ENCODE peak calls at places on chromosomes 5 and 9, in four cellular contexts. J is upper lobe of right lung, Y is AG04449, B is lower leg skin. U is an unnamed sample.

GRCh38 chr9:84822589-84823233 is 153.2 kb downstream of the NTRK2 start:
- DNase-seq in J (no peak), Y (no peak), B (no peak), U (peak)

GRCh38 chr5:134463991-134464760 is 52.5 kb upstream of the CDKN2AIPNL start:
- DNase-seq in J (peak), Y (no peak), B (peak), U (no peak)

GRCh38 chr9:122008559-122008958 is 84.5 kb downstream of the TTLL11 start:
- DNase-seq in J (no peak), Y (no peak), B (no peak), U (no peak)

GRCh38 chr5:147935032-147935431 is 28.7 kb upstream of the C5orf46 start:
- DNase-seq in J (no peak), Y (no peak), B (no peak), U (no peak)

GRCh38 chr5:170095687-170096086 is 10.0 kb upstream of the FOXI1 start:
- DNase-seq in J (no peak), Y (no peak), B (no peak), U (no peak)

GRCh38 chr5:149271717-149272558 is at the start of gene AFAP1L1:
- DNase-seq in J (peak), Y (no peak), B (peak), U (peak)

GRCh38 chr9:4301971-4302427 is 2.1 kb upstream of the GLIS3 start:
- DNase-seq in J (no peak), Y (peak), B (no peak), U (no peak)

GRCh38 chr5:122844136-122844915 is 1.1 kb upstream of the SNX24 start:
- DNase-seq in J (no peak), Y (no peak), B (no peak), U (peak)

GRCh38 chr9:134641989-134642384 is 384 bp downstream of the COL5A1 start:
- DNase-seq in J (no peak), Y (no peak), B (no peak), U (no peak)

GRCh38 chr9:74478606-74479005 is 18.5 kb upstream of the RORB start:
- DNase-seq in J (no peak), Y (no peak), B (no peak), U (no peak)

GRCh38 chr9:16245756-16246440 is 624.6 kb downstream of the BNC2 start:
- DNase-seq in J (no peak), Y (no peak), B (no peak), U (no peak)

GRCh38 chr5:103919526-103919925 is 356.9 kb upstream of the NUDT12 start:
- DNase-seq in J (no peak), Y (no peak), B (no peak), U (no peak)

GRCh38 chr9:17011870-17012269 is 123.0 kb upstream of the CNTLN start:
- DNase-seq in J (no peak), Y (no peak), B (no peak), U (no peak)

GRCh38 chr5:143274952-143275351 is 128.5 kb downstream of the NR3C1 start:
- DNase-seq in J (no peak), Y (no peak), B (no peak), U (no peak)

GRCh38 chr9:73023025-73023541 is 70.2 kb upstream of the ALDH1A1 start:
- DNase-seq in J (no peak), Y (peak), B (no peak), U (peak)

GRCh38 chr5:72767289-72768010 is 49.0 kb upstream of the TNPO1 start:
- DNase-seq in J (no peak), Y (no peak), B (no peak), U (no peak)

GRCh38 chr9:81573415-81574321 is 115.7 kb downstream of the TLE1 start:
- DNase-seq in J (no peak), Y (no peak), B (no peak), U (no peak)
- TF ChIP-seq CTCF in J (no peak), Y (no peak), B (no peak), U (no peak)

GRCh38 chr5:2471152-2471879 is 280.2 kb downstream of the IRX2 start:
- DNase-seq in J (peak), Y (no peak), B (no peak), U (no peak)

DNA sequence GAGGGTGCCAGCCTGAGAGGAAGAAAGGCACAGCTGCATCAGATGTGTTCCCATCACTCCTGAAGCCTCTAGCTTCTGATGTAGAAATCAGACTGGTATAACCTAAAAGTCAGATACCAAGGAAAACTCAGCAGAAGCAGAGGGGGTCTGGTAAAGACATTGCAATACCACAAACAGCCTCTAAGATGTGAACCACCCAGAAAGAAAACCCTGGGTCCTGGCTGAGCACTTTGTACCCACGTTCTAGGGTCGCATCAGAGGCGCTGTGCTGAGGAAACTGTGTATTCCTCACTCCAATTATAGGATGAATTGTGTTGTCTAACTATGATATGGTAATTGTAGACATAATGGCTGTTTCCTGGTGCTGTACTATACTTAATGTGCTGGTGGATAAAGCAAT is 275.6 kb downstream of the IRX2 start:
- DNase-seq in J (no peak), Y (no peak), B (no peak), U (no peak)
- TF ChIP-seq CTCF in J (no peak), Y (no peak), B (no peak), U (no peak)

DNA sequence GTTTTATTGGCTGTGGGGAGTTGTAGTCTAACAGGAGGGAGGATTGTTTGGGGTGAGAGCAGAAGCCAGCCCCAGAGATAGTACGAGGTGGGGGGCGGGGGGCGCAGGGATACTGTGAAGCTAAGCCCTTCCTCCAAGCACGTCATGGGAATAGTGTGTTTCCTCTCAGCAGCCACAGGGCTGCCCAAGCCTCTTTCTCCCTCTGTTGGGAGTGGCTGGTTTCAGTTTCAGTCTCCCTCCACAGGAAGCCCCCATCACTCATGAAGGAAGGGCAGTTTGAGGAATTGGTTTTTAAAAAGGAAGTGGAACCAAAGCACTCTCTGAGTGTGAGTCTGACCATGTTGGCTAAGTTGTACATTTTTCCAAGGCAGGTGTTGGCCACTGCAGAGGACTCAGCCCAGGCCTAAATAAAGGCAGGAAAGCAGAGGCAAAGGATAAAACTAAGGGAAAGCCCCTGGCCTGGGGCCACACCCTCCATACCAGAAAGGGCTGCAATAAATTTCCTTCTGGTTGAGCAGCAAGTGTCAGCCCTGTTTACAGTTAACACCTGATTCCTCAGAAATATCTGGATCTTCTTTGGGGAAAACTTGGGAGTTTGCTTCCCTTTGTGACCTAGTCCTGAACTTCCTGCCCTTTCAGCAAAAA is 3.2 kb downstream of the RAB24 start:
- DNase-seq in J (no peak), Y (no peak), B (no peak), U (peak)
- TF ChIP-seq CTCF in J (no peak), Y (peak), B (no peak), U (no peak)

GRCh38 chr5:34496258-34496657 is 159.9 kb upstream of the RAI14 start:
- DNase-seq in J (no peak), Y (no peak), B (no peak), U (no peak)
- TF ChIP-seq CTCF in J (no peak), Y (no peak), B (no peak), U (no peak)

DNA sequence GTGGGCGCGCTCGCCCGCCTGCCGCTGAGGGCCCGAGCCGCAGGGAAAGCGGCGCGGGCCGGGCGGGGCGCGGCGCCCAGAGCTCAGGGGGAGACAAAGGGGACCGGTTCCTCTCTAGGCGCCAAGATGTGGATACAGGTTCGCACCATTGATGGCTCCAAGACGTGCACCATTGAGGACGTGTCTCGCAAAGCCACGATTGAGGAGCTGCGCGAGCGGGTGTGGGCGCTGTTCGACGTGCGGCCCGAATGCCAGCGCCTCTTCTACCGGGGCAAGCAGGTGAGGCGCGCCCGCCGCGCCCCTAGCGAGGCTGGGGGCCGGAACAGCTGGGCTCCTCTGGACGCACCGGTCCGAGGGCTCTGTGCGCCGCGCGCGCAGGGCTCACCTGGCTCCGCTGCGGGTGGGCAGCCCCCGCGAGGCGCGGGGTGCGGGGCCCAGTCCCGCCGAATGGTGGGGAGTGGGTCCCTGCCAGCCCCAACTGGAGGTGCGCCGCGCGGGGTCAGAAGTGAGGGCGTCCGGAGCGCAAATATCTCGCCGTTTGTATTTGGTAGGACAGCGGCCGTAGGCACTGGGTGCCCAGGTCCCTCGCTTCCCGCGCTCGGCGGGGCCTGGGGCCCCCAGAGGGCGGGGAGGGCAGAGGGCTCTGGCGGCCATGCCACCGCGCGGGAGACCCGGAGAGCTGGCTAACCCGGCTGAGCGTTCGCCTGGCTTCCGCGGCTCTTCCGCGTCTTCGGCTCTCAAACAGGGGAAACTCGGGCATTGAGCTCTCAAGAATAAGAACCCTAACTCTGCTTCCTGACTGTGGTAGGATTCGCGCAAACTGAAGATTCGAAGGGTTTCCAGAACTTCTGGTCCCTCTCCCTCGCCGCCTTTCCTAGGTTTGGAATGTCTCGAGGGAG is 615 bp downstream of the UHRF2 start:
- DNase-seq in J (peak), Y (no peak), B (peak), U (peak)
- TF ChIP-seq CTCF in J (no peak), Y (no peak), B (no peak), U (no peak)

GRCh38 chr5:163079618-163080017 is 357.8 kb upstream of the CCNG1 start:
- DNase-seq in J (no peak), Y (no peak), B (no peak), U (no peak)
- TF ChIP-seq CTCF in J (no peak), Y (no peak), B (no peak), U (peak)

DNA sequence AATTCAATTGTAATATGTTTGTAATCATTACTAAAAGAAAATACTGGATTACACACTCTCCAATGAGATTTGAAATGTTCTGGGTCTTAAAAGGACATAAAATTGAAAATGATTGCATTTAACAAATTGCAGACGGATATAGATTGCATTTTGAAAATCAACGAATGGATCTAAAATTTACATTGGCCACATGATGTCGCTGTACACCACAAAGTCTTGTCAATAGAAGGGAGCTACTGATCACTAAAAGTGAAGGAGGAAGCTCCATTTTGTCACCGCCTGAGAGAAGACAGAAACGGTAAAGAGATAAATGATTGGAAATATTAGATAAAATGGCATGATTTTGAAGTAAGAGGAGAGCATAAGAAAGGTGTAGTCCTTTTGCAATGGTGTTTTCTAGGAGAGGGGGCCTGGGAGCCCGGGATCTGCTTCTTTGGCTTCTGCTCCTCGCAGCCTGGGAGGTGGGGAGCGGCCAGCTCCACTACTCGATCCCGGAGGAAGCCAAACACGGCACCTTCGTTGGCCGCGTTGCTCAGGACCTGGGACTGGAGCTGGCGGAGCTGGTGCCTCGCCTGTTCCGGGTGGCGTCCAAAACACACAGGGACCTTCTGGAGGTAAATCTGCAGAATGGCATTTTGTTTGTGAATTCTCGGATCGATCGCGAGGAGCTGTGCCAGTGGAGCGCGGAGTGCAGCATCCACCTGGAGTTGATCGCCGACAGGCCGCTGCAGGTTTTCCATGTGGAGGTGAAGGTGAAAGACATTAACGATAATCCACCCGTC is at the start of gene PCDHA1:
- DNase-seq in J (no peak), Y (no peak), B (no peak), U (no peak)
- TF ChIP-seq CTCF in J (no peak), Y (no peak), B (no peak), U (no peak)

GRCh38 chr9:14097215-14097614 is 216.7 kb downstream of the NFIB start:
- DNase-seq in J (no peak), Y (no peak), B (no peak), U (no peak)

GRCh38 chr9:14095272-14095671 is 218.7 kb downstream of the NFIB start:
- DNase-seq in J (no peak), Y (no peak), B (no peak), U (no peak)

GRCh38 chr9:14097666-14098065 is 216.3 kb downstream of the NFIB start:
- DNase-seq in J (no peak), Y (no peak), B (no peak), U (no peak)

GRCh38 chr9:14098102-14098501 is 215.8 kb downstream of the NFIB start:
- DNase-seq in J (no peak), Y (no peak), B (no peak), U (no peak)

DNA sequence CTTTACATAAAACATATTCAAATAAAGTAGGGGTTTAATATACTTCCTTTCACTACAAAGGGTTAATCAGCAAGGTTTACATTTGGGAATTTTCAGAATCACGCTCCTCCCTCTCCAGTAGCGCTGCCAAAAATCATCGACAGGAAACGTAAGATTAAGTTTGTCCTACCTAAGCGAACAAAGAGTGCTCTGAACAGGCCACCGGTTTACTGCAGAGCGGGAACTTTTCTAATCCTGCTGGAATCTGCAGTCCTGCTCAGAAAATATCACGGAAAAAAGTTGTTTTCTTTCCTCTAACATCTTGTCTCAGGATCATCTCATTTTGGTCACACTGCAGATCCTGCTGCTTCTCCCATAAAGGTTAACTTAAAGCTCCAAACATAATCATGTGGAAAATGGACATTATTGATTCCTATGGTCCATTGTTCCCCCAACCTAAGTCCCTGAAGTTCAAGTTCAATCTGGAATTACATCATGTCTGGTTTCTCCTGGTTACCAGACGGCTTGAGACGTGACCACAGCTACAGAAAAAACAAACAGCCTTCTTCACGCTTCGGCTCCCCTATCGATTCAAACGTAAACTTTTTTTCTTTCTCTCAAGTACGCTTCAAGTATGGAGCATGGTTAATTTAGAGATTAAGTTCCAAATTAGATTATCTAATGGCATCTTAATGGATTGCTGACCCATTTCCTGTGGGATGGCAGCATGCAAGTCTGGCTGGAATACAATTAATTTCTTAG is 217.6 kb downstream of the NFIB start:
- DNase-seq in J (no peak), Y (no peak), B (no peak), U (no peak)
- TF ChIP-seq CTCF in J (no peak), Y (no peak), B (no peak), U (no peak)